ENCODE peak calls at places on chromosomes 12 and 14, in four cellular contexts. One of them, this sample, is unnamed.

GRCh38 chr14:89388853-89389252 is 28.2 kb downstream of the FOXN3 start:
- DNase-seq in left ventricle myocardium superior: no peak
- DNase-seq in RPMI8226: no peak
- DNase-seq in NCI-H774: no peak
- DNase-seq in this sample: peak

GRCh38 chr14:41187868-41188267 is 418.8 kb upstream of the LRFN5 start:
- DNase-seq in RPMI8226: no peak
- DNase-seq in NCI-H774: no peak
- DNase-seq in left ventricle myocardium superior: no peak
- DNase-seq in this sample: no peak

GRCh38 chr12:108784270-108784669 is 53.0 kb upstream of the CORO1C start:
- DNase-seq in NCI-H774: peak
- DNase-seq in left ventricle myocardium superior: peak
- DNase-seq in RPMI8226: peak
- DNase-seq in this sample: no peak

GRCh38 chr14:97021571-97022171 is 224.5 kb downstream of the VRK1 start:
- DNase-seq in RPMI8226: no peak
- DNase-seq in left ventricle myocardium superior: no peak
- DNase-seq in NCI-H774: no peak
- DNase-seq in this sample: no peak

GRCh38 chr12:89544730-89545184 is 18.9 kb upstream of the POC1B start:
- DNase-seq in RPMI8226: peak
- DNase-seq in left ventricle myocardium superior: peak
- DNase-seq in NCI-H774: peak
- DNase-seq in this sample: peak

GRCh38 chr14:99671230-99672224 is 12.6 kb upstream of the CYP46A1 start:
- DNase-seq in NCI-H774: no peak
- DNase-seq in RPMI8226: no peak
- DNase-seq in left ventricle myocardium superior: no peak
- DNase-seq in this sample: no peak

GRCh38 chr12:51823875-51824565 is 24.5 kb downstream of the FIGNL2 start:
- DNase-seq in NCI-H774: peak
- DNase-seq in left ventricle myocardium superior: no peak
- DNase-seq in RPMI8226: peak
- DNase-seq in this sample: no peak

GRCh38 chr14:68174446-68174845 is 354.9 kb downstream of the RAD51B start:
- DNase-seq in left ventricle myocardium superior: no peak
- DNase-seq in NCI-H774: no peak
- DNase-seq in RPMI8226: no peak
- DNase-seq in this sample: no peak

GRCh38 chr14:60206837-60207533 is 41.8 kb upstream of the DHRS7 start:
- DNase-seq in NCI-H774: no peak
- DNase-seq in RPMI8226: no peak
- DNase-seq in left ventricle myocardium superior: no peak
- DNase-seq in this sample: no peak

GRCh38 chr12:3732901-3733300 is 20.0 kb downstream of the CRACR2A start:
- DNase-seq in left ventricle myocardium superior: no peak
- DNase-seq in RPMI8226: peak
- DNase-seq in NCI-H774: peak
- DNase-seq in this sample: no peak

GRCh38 chr12:92696240-92696639 is 6.5 kb upstream of the PLEKHG7 start:
- DNase-seq in RPMI8226: no peak
- DNase-seq in left ventricle myocardium superior: peak
- DNase-seq in NCI-H774: no peak
- DNase-seq in this sample: peak

GRCh38 chr14:74647834-74648361 is 35.9 kb upstream of the LTBP2 start:
- DNase-seq in left ventricle myocardium superior: no peak
- DNase-seq in RPMI8226: peak
- DNase-seq in NCI-H774: no peak
- DNase-seq in this sample: no peak

GRCh38 chr14:91888641-91889476 is 21.5 kb upstream of the TC2N start:
- DNase-seq in left ventricle myocardium superior: no peak
- DNase-seq in NCI-H774: no peak
- DNase-seq in RPMI8226: no peak
- DNase-seq in this sample: no peak

GRCh38 chr12:123599721-123600120 is 2.2 kb upstream of the DDX55 start:
- DNase-seq in RPMI8226: no peak
- DNase-seq in left ventricle myocardium superior: no peak
- DNase-seq in NCI-H774: no peak
- DNase-seq in this sample: no peak

GRCh38 chr12:124654666-124655316 is 87.4 kb upstream of the NCOR2 start:
- DNase-seq in RPMI8226: peak
- DNase-seq in NCI-H774: no peak
- DNase-seq in left ventricle myocardium superior: peak
- DNase-seq in this sample: peak

GRCh38 chr12:49891476-49891875 is 12.2 kb downstream of the FAIM2 start:
- DNase-seq in NCI-H774: no peak
- DNase-seq in left ventricle myocardium superior: no peak
- DNase-seq in RPMI8226: peak
- DNase-seq in this sample: no peak

GRCh38 chr12:6032726-6033125 is 87.7 kb upstream of the ANO2 start:
- DNase-seq in RPMI8226: no peak
- DNase-seq in left ventricle myocardium superior: no peak
- DNase-seq in NCI-H774: no peak
- DNase-seq in this sample: no peak

GRCh38 chr12:42097971-42098370 is 46.7 kb downstream of the GXYLT1 start:
- DNase-seq in left ventricle myocardium superior: no peak
- DNase-seq in RPMI8226: no peak
- DNase-seq in NCI-H774: no peak
- DNase-seq in this sample: no peak

GRCh38 chr14:49306152-49306751 is 279.9 kb downstream of the RPS29 start:
- DNase-seq in NCI-H774: no peak
- DNase-seq in left ventricle myocardium superior: no peak
- DNase-seq in RPMI8226: peak
- DNase-seq in this sample: no peak

GRCh38 chr14:55438066-55438683 is 2.2 kb downstream of the TBPL2 start:
- DNase-seq in left ventricle myocardium superior: no peak
- DNase-seq in NCI-H774: no peak
- DNase-seq in RPMI8226: peak
- DNase-seq in this sample: no peak

GRCh38 chr12:26297386-26298070 is 102.2 kb downstream of the SSPN start:
- DNase-seq in RPMI8226: no peak
- DNase-seq in left ventricle myocardium superior: no peak
- DNase-seq in NCI-H774: no peak
- DNase-seq in this sample: no peak

GRCh38 chr14:80634106-80634758 is 307.3 kb downstream of the CEP128 start:
- DNase-seq in RPMI8226: no peak
- DNase-seq in NCI-H774: no peak
- DNase-seq in left ventricle myocardium superior: no peak
- DNase-seq in this sample: no peak

GRCh38 chr12:117377758-117378157 is 16.3 kb upstream of the NOS1 start:
- DNase-seq in RPMI8226: no peak
- DNase-seq in left ventricle myocardium superior: no peak
- DNase-seq in NCI-H774: peak
- DNase-seq in this sample: no peak

GRCh38 chr14:31266437-31267331 is 59.1 kb upstream of the HECTD1 start:
- DNase-seq in RPMI8226: no peak
- DNase-seq in left ventricle myocardium superior: no peak
- DNase-seq in NCI-H774: no peak
- DNase-seq in this sample: peak

GRCh38 chr12:541676-542289 is 82.0 kb downstream of the B4GALNT3 start:
- DNase-seq in NCI-H774: no peak
- DNase-seq in RPMI8226: no peak
- DNase-seq in left ventricle myocardium superior: no peak
- DNase-seq in this sample: no peak

GRCh38 chr12:39065455-39065854 is 160.1 kb upstream of the CPNE8 start:
- DNase-seq in RPMI8226: no peak
- DNase-seq in NCI-H774: no peak
- DNase-seq in left ventricle myocardium superior: no peak
- DNase-seq in this sample: no peak

GRCh38 chr12:54555670-54556257 is 6.4 kb downstream of the PDE1B start:
- DNase-seq in RPMI8226: no peak
- DNase-seq in NCI-H774: no peak
- DNase-seq in left ventricle myocardium superior: no peak
- DNase-seq in this sample: no peak

GRCh38 chr12:106994579-106995220 is 7.8 kb upstream of the MTERF2 start:
- DNase-seq in NCI-H774: no peak
- DNase-seq in RPMI8226: no peak
- DNase-seq in left ventricle myocardium superior: no peak
- DNase-seq in this sample: no peak

GRCh38 chr14:51534623-51535022 is 117.1 kb upstream of the FRMD6 start:
- DNase-seq in left ventricle myocardium superior: no peak
- DNase-seq in NCI-H774: peak
- DNase-seq in RPMI8226: no peak
- DNase-seq in this sample: peak

GRCh38 chr14:25049127-25049558 is 804 bp downstream of the STXBP6 start:
- DNase-seq in left ventricle myocardium superior: peak
- DNase-seq in RPMI8226: no peak
- DNase-seq in NCI-H774: no peak
- DNase-seq in this sample: peak

GRCh38 chr14:32933623-32933942 is 5.1 kb upstream of the NPAS3 start:
- DNase-seq in RPMI8226: no peak
- DNase-seq in left ventricle myocardium superior: no peak
- DNase-seq in NCI-H774: no peak
- DNase-seq in this sample: no peak